ENCODE peak calls at places on chromosomes 2 and 18, in six cellular contexts. L, R, W, Q, Y and U are unnamed samples.
A peak's percentile ranks its signal among the peaks of the same experiment; 100 is the strongest.

GRCh38 chr2:236936446-236936940 is 149.2 kb upstream of the COPS8 start:
- DNase-seq in R (no peak), Q (no peak), Y (no peak), W (no peak), L (no peak), U (no peak)

GRCh38 chr2:56448999-56449431 is 265.2 kb downstream of the CCDC85A start:
- DNase-seq in Q (no peak), R (no peak), L (peak; percentile 52), Y (no peak), W (no peak), U (no peak)

GRCh38 chr2:223997938-223998337 is 40.7 kb downstream of the MRPL44 start:
- DNase-seq in Q (no peak), W (no peak), L (no peak), Y (no peak), R (no peak), U (peak; percentile 35)

GRCh38 chr2:42851186-42851585 is 58.8 kb upstream of the HAAO start:
- DNase-seq in W (no peak), L (no peak), Y (no peak), R (no peak), Q (no peak), U (no peak)

GRCh38 chr2:188292446-188293239 is 969 bp downstream of the GULP1 start:
- DNase-seq in W (no peak), R (peak; percentile 84), L (peak; percentile 86), Y (peak; percentile 15), Q (peak; percentile 51), U (peak; percentile 83)

GRCh38 chr2:39118786-39119499 is 1.9 kb downstream of the SOS1 start:
- DNase-seq in Y (no peak), W (peak; percentile 30), L (no peak), Q (no peak), R (peak; percentile 59), U (peak; percentile 42)

GRCh38 chr2:112701092-112701491 is 19.7 kb upstream of the NT5DC4 start:
- DNase-seq in L (no peak), R (no peak), W (no peak), Q (no peak), Y (no peak), U (no peak)

GRCh38 chr2:216863946-216864345 is 4.1 kb upstream of the TNP1 start:
- DNase-seq in R (no peak), L (peak; percentile 11), Q (no peak), W (no peak), Y (no peak), U (no peak)

GRCh38 chr18:8257851-8258434 is 351.3 kb upstream of the RAB12 start:
- DNase-seq in Y (no peak), L (no peak), Q (no peak), R (no peak), W (no peak), U (no peak)

GRCh38 chr2:69694894-69695849 is 46.8 kb upstream of the ANXA4 start:
- DNase-seq in Y (no peak), Q (no peak), L (peak; percentile 97), R (peak; percentile 76), W (no peak), U (peak; percentile 92)

GRCh38 chr2:167144179-167144898 is 256.1 kb downstream of the XIRP2 start:
- DNase-seq in R (peak; percentile 76), Y (no peak), W (no peak), L (no peak), Q (no peak), U (peak; percentile 48)

GRCh38 chr18:63951302-63951705 is 2.2 kb downstream of the HMSD start:
- DNase-seq in W (peak; percentile 73), L (peak; percentile 60), R (peak; percentile 47), Y (no peak), Q (no peak), U (peak; percentile 59)

GRCh38 chr2:7438855-7439254 is 521.6 kb downstream of the RNF144A start:
- DNase-seq in Q (no peak), Y (no peak), W (no peak), R (no peak), L (no peak), U (no peak)

GRCh38 chr18:22609642-22610041 is 191.9 kb upstream of the CTAGE1 start:
- DNase-seq in R (peak; percentile 43), Y (no peak), L (peak; percentile 61), Q (no peak), W (no peak), U (peak; percentile 29)

GRCh38 chr18:48740846-48741485 is 202.1 kb downstream of the CTIF start:
- DNase-seq in W (no peak), R (no peak), Q (no peak), L (no peak), Y (no peak), U (no peak)

GRCh38 chr2:114119846-114120348 is 230.0 kb downstream of the ACTR3 start:
- DNase-seq in R (no peak), Y (no peak), W (no peak), L (no peak), Q (no peak), U (no peak)

GRCh38 chr2:222745836-222746559 is 74.5 kb downstream of the MOGAT1 start:
- DNase-seq in W (no peak), R (no peak), Y (no peak), L (no peak), Q (no peak), U (no peak)

GRCh38 chr2:26344581-26345283 is 1.2 kb upstream of the SELENOI start:
- DNase-seq in Y (no peak), W (peak; percentile 9), Q (no peak), L (peak; percentile 68), R (peak; percentile 61), U (peak; percentile 41)

GRCh38 chr2:172672999-172673726 is 62.5 kb upstream of the RAPGEF4 start:
- DNase-seq in Q (no peak), Y (peak; percentile 50), L (peak; percentile 60), W (no peak), R (peak; percentile 52), U (no peak)

GRCh38 chr2:121605820-121606733 is 43.2 kb downstream of the CLASP1 start:
- DNase-seq in Q (no peak), R (no peak), W (no peak), L (no peak), Y (no peak), U (no peak)

GRCh38 chr2:120828832-120829632 is 93.4 kb downstream of the GLI2 start:
- DNase-seq in W (no peak), L (no peak), R (no peak), Q (no peak), Y (no peak), U (no peak)

GRCh38 chr2:126644630-126645191 is 11.2 kb upstream of the GYPC start:
- DNase-seq in L (no peak), Y (no peak), Q (no peak), W (peak; percentile 57), R (peak; percentile 10), U (no peak)

GRCh38 chr18:26655614-26656400 is 107.5 kb upstream of the KCTD1 start:
- DNase-seq in Q (peak; percentile 77), L (peak; percentile 59), W (no peak), Y (no peak), R (peak; percentile 49), U (peak; percentile 58)

GRCh38 chr18:6660334-6660733 is 69.2 kb upstream of the ARHGAP28 start:
- DNase-seq in Y (no peak), Q (no peak), W (no peak), R (no peak), L (no peak), U (peak; percentile 8)

GRCh38 chr2:58428286-58428552 is 187.1 kb upstream of the FANCL start:
- DNase-seq in Y (no peak), W (peak; percentile 17), Q (no peak), L (no peak), R (no peak), U (no peak)

GRCh38 chr2:201275991-201276390 is 15.7 kb downstream of the CASP8 start:
- DNase-seq in Y (no peak), W (no peak), L (no peak), Q (no peak), R (no peak), U (no peak)

GRCh38 chr2:97748397-97748796 is 35.0 kb downstream of the ZAP70 start:
- DNase-seq in R (peak; percentile 39), W (peak; percentile 71), Q (no peak), L (peak; percentile 25), Y (no peak), U (no peak)

GRCh38 chr18:23141022-23141999 is 6.0 kb downstream of the CABLES1 start:
- DNase-seq in W (no peak), Q (no peak), Y (no peak), R (no peak), L (no peak), U (peak; percentile 54)

GRCh38 chr18:22913861-22914260 is 19.3 kb upstream of the RBBP8 start:
- DNase-seq in W (no peak), Y (peak; percentile 79), Q (no peak), R (no peak), L (peak; percentile 97), U (no peak)

GRCh38 chr2:7012141-7012809 is 95.1 kb downstream of the RNF144A start:
- DNase-seq in L (peak; percentile 81), W (no peak), Y (no peak), Q (peak; percentile 88), R (peak; percentile 55), U (peak; percentile 71)

GRCh38 chr2:1749489-1749748 is 5.1 kb upstream of the PXDN start:
- DNase-seq in W (no peak), L (no peak), Y (no peak), Q (peak; percentile 12), R (no peak), U (no peak)

GRCh38 chr2:186887107-186888090 is 38.4 kb upstream of the ZSWIM2 start:
- DNase-seq in L (no peak), Y (no peak), W (peak; percentile 40), R (peak; percentile 76), Q (no peak), U (no peak)
- H3K4me3 ChIP-seq in L (no peak overlapping the region), Y (no peak overlapping the region), W (no peak overlapping the region), R (no peak overlapping the region), Q (no peak overlapping the region), U (no peak overlapping the region)

GRCh38 chr2:170361359-170361936 is 183.5 kb downstream of the MYO3B start:
- DNase-seq in Y (peak; percentile 21), W (peak; percentile 72), R (peak; percentile 72), Q (no peak), L (peak; percentile 78), U (peak; percentile 53)
- TF ChIP-seq CTCF in Y (peak; percentile 73), W (peak; percentile 78), R (peak; percentile 73), Q (peak; percentile 69), L (peak; percentile 90), U (peak; percentile 79)

DNA sequence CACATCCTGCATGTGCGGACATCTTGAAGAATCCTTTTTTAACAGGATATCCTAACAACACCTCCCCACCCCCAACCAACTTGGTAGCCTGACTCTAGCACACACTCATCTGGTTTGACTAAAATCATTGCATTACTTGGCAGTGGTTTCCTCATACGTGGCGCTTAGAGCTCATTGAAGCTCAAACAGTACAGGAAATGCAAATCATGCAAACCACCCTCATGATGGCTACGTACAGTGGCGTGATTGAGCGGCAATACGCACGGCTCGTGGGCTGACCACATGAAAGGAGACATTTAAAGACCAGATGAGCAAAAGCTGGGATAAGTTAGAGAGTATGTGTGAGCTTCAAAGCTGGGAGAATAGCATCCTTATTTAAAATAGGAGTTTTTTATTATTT is 336.2 kb downstream of the ZEB2 start:
- DNase-seq in W (peak; percentile 76), Q (no peak), R (peak; percentile 61), L (no peak), Y (no peak), U (no peak)
- H3K4me3 ChIP-seq in W (no peak overlapping the region), Q (peak overlapping the region; percentile 0), R (no peak overlapping the region), L (no peak overlapping the region), Y (no peak overlapping the region), U (no peak overlapping the region)

GRCh38 chr2:191302459-191303155 is 57.4 kb downstream of the MYO1B start:
- DNase-seq in W (peak; percentile 55), Y (no peak), R (no peak), L (peak; percentile 46), Q (no peak), U (no peak)
- TF ChIP-seq CTCF in W (peak; percentile 36), Y (peak; percentile 40), R (no peak), L (peak; percentile 48), Q (no peak), U (peak; percentile 44)

GRCh38 chr2:9631976-9632700 is 1.3 kb upstream of the YWHAQ start:
- DNase-seq in Q (no peak), W (no peak), L (no peak), Y (no peak), R (peak; percentile 44), U (no peak)
- H3K4me3 ChIP-seq in Q (no peak overlapping the region), W (no peak overlapping the region), L (no peak overlapping the region), Y (no peak overlapping the region), R (no peak overlapping the region), U (no peak overlapping the region)